ENCODE peak calls at places on chromosome 15, in eight cellular contexts. One of them, this sample, is unnamed.

GRCh38 chr15:98421419-98422085 is 226.8 kb upstream of the IGF1R start:
- DNase-seq in WERI-Rb-1: peak
- DNase-seq in mucosa of descending colon: no peak
- DNase-seq in transverse colon: peak
- DNase-seq in Jurkat, Clone E6-1: peak
- DNase-seq in heart right ventricle: peak
- DNase-seq in sigmoid colon: peak
- DNase-seq in right atrium auricular region: peak
- DNase-seq in this sample: peak

GRCh38 chr15:82580713-82581112 is 40.5 kb upstream of the RPS17 start:
- DNase-seq in WERI-Rb-1: no peak
- DNase-seq in mucosa of descending colon: no peak
- DNase-seq in transverse colon: no peak
- DNase-seq in Jurkat, Clone E6-1: no peak
- DNase-seq in heart right ventricle: no peak
- DNase-seq in sigmoid colon: no peak
- DNase-seq in right atrium auricular region: no peak
- DNase-seq in this sample: no peak

GRCh38 chr15:57485869-57486268 is 105.8 kb upstream of the MYZAP start:
- DNase-seq in WERI-Rb-1: no peak
- DNase-seq in mucosa of descending colon: no peak
- DNase-seq in transverse colon: no peak
- DNase-seq in Jurkat, Clone E6-1: no peak
- DNase-seq in heart right ventricle: no peak
- DNase-seq in sigmoid colon: no peak
- DNase-seq in right atrium auricular region: no peak
- DNase-seq in this sample: no peak

GRCh38 chr15:34795267-34796081 is at the start of gene ACTC1:
- DNase-seq in WERI-Rb-1: peak
- DNase-seq in mucosa of descending colon: peak
- DNase-seq in transverse colon: no peak
- DNase-seq in Jurkat, Clone E6-1: no peak
- DNase-seq in heart right ventricle: peak
- DNase-seq in sigmoid colon: peak
- DNase-seq in right atrium auricular region: peak
- DNase-seq in this sample: no peak

GRCh38 chr15:36632196-36632595 is 52.8 kb downstream of the CDIN1 start:
- DNase-seq in WERI-Rb-1: peak
- DNase-seq in mucosa of descending colon: no peak
- DNase-seq in transverse colon: no peak
- DNase-seq in Jurkat, Clone E6-1: no peak
- DNase-seq in heart right ventricle: no peak
- DNase-seq in sigmoid colon: no peak
- DNase-seq in right atrium auricular region: no peak
- DNase-seq in this sample: no peak

GRCh38 chr15:85488997-85489396 is 108.6 kb downstream of the AKAP13 start:
- DNase-seq in WERI-Rb-1: no peak
- DNase-seq in mucosa of descending colon: no peak
- DNase-seq in transverse colon: no peak
- DNase-seq in Jurkat, Clone E6-1: no peak
- DNase-seq in heart right ventricle: no peak
- DNase-seq in sigmoid colon: no peak
- DNase-seq in right atrium auricular region: no peak
- DNase-seq in this sample: no peak

GRCh38 chr15:73583568-73583967 is 49.6 kb downstream of the NPTN start:
- DNase-seq in WERI-Rb-1: no peak
- DNase-seq in mucosa of descending colon: no peak
- DNase-seq in transverse colon: no peak
- DNase-seq in Jurkat, Clone E6-1: no peak
- DNase-seq in heart right ventricle: no peak
- DNase-seq in sigmoid colon: no peak
- DNase-seq in right atrium auricular region: no peak
- DNase-seq in this sample: no peak

GRCh38 chr15:63501256-63502089 is 2.9 kb upstream of the USP3 start:
- DNase-seq in WERI-Rb-1: no peak
- DNase-seq in mucosa of descending colon: peak
- DNase-seq in transverse colon: peak
- DNase-seq in Jurkat, Clone E6-1: no peak
- DNase-seq in heart right ventricle: peak
- DNase-seq in sigmoid colon: peak
- DNase-seq in right atrium auricular region: peak
- DNase-seq in this sample: no peak

GRCh38 chr15:49832421-49832980 is 211.7 kb downstream of the DTWD1 start:
- DNase-seq in WERI-Rb-1: peak
- DNase-seq in mucosa of descending colon: peak
- DNase-seq in transverse colon: peak
- DNase-seq in Jurkat, Clone E6-1: peak
- DNase-seq in heart right ventricle: no peak
- DNase-seq in sigmoid colon: no peak
- DNase-seq in right atrium auricular region: no peak
- DNase-seq in this sample: peak

GRCh38 chr15:38509152-38509551 is 55.2 kb downstream of the FAM98B start:
- DNase-seq in WERI-Rb-1: no peak
- DNase-seq in mucosa of descending colon: no peak
- DNase-seq in transverse colon: no peak
- DNase-seq in Jurkat, Clone E6-1: no peak
- DNase-seq in heart right ventricle: no peak
- DNase-seq in sigmoid colon: no peak
- DNase-seq in right atrium auricular region: no peak
- DNase-seq in this sample: no peak

GRCh38 chr15:39596358-39597051 is 15.6 kb downstream of the THBS1 start:
- DNase-seq in WERI-Rb-1: no peak
- DNase-seq in mucosa of descending colon: no peak
- DNase-seq in transverse colon: no peak
- DNase-seq in Jurkat, Clone E6-1: no peak
- DNase-seq in heart right ventricle: no peak
- DNase-seq in sigmoid colon: no peak
- DNase-seq in right atrium auricular region: no peak
- DNase-seq in this sample: no peak

GRCh38 chr15:75653347-75653913 is 5.7 kb downstream of the SNX33 start:
- DNase-seq in WERI-Rb-1: no peak
- DNase-seq in mucosa of descending colon: no peak
- DNase-seq in transverse colon: no peak
- DNase-seq in Jurkat, Clone E6-1: no peak
- DNase-seq in heart right ventricle: no peak
- DNase-seq in sigmoid colon: peak
- DNase-seq in right atrium auricular region: no peak
- DNase-seq in this sample: no peak

GRCh38 chr15:75650908-75651809 is 3.4 kb downstream of the SNX33 start:
- DNase-seq in WERI-Rb-1: no peak
- DNase-seq in mucosa of descending colon: no peak
- DNase-seq in transverse colon: peak
- DNase-seq in Jurkat, Clone E6-1: no peak
- DNase-seq in heart right ventricle: peak
- DNase-seq in sigmoid colon: peak
- DNase-seq in right atrium auricular region: no peak
- DNase-seq in this sample: no peak

GRCh38 chr15:75654201-75654907 is 6.6 kb downstream of the SNX33 start:
- DNase-seq in WERI-Rb-1: no peak
- DNase-seq in mucosa of descending colon: no peak
- DNase-seq in transverse colon: no peak
- DNase-seq in Jurkat, Clone E6-1: no peak
- DNase-seq in heart right ventricle: no peak
- DNase-seq in sigmoid colon: no peak
- DNase-seq in right atrium auricular region: no peak
- DNase-seq in this sample: no peak

GRCh38 chr15:75649848-75650247 is 2.1 kb downstream of the SNX33 start:
- DNase-seq in WERI-Rb-1: no peak
- DNase-seq in mucosa of descending colon: no peak
- DNase-seq in transverse colon: no peak
- DNase-seq in Jurkat, Clone E6-1: no peak
- DNase-seq in heart right ventricle: no peak
- DNase-seq in sigmoid colon: peak
- DNase-seq in right atrium auricular region: no peak
- DNase-seq in this sample: no peak

DNA sequence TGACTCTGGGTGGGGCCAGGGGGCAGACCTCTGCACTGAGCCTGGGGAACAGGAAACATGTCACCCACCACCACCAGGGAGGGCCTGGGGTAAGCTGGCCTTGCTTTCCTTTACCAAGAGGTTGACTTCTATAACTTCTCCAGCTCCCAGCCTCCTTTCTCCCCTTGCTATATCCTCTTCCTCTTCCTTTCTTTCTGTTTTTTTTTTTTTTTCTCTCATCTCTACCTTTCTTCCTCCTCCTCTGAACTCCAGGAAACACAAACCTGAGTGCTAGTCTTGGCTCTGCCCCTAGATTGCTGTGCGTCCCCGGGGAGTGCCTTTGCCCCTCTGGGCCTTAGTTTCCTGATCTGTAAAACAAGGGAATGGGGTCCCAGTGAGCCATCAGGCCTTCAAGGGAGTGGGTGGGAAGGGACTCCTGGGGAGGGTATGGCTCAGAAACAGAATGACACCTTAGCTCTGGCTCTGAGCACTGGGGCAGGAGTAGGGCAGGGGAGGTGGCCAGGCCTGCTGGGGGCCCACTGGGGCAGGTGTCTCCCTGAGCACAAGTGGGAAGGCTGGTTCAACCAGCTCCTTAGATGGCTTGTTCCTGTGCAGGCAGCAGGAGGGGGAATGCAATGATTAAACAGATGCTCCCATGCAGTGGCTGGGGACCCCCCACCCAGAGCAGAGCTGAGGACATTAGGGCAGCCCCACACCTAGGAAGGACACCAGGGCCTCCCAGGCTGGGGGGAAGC is 4.3 kb downstream of the SNX33 start:
- DNase-seq in WERI-Rb-1: no peak
- DNase-seq in mucosa of descending colon: no peak
- DNase-seq in transverse colon: no peak
- DNase-seq in Jurkat, Clone E6-1: no peak
- DNase-seq in heart right ventricle: no peak
- DNase-seq in sigmoid colon: no peak
- DNase-seq in right atrium auricular region: no peak
- DNase-seq in this sample: peak
- H3K4me3 ChIP-seq in WERI-Rb-1: no peak
- H3K4me3 ChIP-seq in mucosa of descending colon: no peak
- H3K4me3 ChIP-seq in transverse colon: peak
- H3K4me3 ChIP-seq in Jurkat, Clone E6-1: no peak
- H3K4me3 ChIP-seq in heart right ventricle: peak
- H3K4me3 ChIP-seq in sigmoid colon: peak
- H3K4me3 ChIP-seq in right atrium auricular region: peak
- H3K4me3 ChIP-seq in this sample: no peak

GRCh38 chr15:100972975-100973350 is 53.8 kb downstream of the LRRK1 start:
- DNase-seq in WERI-Rb-1: no peak
- DNase-seq in mucosa of descending colon: no peak
- DNase-seq in transverse colon: no peak
- DNase-seq in Jurkat, Clone E6-1: no peak
- DNase-seq in heart right ventricle: no peak
- DNase-seq in sigmoid colon: no peak
- DNase-seq in right atrium auricular region: no peak
- DNase-seq in this sample: no peak

GRCh38 chr15:100968043-100968966 is 49.1 kb downstream of the LRRK1 start:
- DNase-seq in WERI-Rb-1: no peak
- DNase-seq in mucosa of descending colon: no peak
- DNase-seq in transverse colon: no peak
- DNase-seq in Jurkat, Clone E6-1: no peak
- DNase-seq in heart right ventricle: no peak
- DNase-seq in sigmoid colon: no peak
- DNase-seq in right atrium auricular region: no peak
- DNase-seq in this sample: no peak

GRCh38 chr15:100975043-100975442 is 55.9 kb downstream of the LRRK1 start:
- DNase-seq in WERI-Rb-1: no peak
- DNase-seq in mucosa of descending colon: no peak
- DNase-seq in transverse colon: no peak
- DNase-seq in Jurkat, Clone E6-1: no peak
- DNase-seq in heart right ventricle: no peak
- DNase-seq in sigmoid colon: no peak
- DNase-seq in right atrium auricular region: no peak
- DNase-seq in this sample: no peak

GRCh38 chr15:100973351-100974034 is 54.3 kb downstream of the LRRK1 start:
- DNase-seq in WERI-Rb-1: no peak
- DNase-seq in mucosa of descending colon: no peak
- DNase-seq in transverse colon: no peak
- DNase-seq in Jurkat, Clone E6-1: no peak
- DNase-seq in heart right ventricle: no peak
- DNase-seq in sigmoid colon: no peak
- DNase-seq in right atrium auricular region: no peak
- DNase-seq in this sample: no peak
- H3K4me3 ChIP-seq in WERI-Rb-1: no peak
- H3K4me3 ChIP-seq in mucosa of descending colon: no peak
- H3K4me3 ChIP-seq in transverse colon: no peak
- H3K4me3 ChIP-seq in Jurkat, Clone E6-1: no peak
- H3K4me3 ChIP-seq in heart right ventricle: peak
- H3K4me3 ChIP-seq in sigmoid colon: peak
- H3K4me3 ChIP-seq in right atrium auricular region: no peak
- H3K4me3 ChIP-seq in this sample: no peak

DNA sequence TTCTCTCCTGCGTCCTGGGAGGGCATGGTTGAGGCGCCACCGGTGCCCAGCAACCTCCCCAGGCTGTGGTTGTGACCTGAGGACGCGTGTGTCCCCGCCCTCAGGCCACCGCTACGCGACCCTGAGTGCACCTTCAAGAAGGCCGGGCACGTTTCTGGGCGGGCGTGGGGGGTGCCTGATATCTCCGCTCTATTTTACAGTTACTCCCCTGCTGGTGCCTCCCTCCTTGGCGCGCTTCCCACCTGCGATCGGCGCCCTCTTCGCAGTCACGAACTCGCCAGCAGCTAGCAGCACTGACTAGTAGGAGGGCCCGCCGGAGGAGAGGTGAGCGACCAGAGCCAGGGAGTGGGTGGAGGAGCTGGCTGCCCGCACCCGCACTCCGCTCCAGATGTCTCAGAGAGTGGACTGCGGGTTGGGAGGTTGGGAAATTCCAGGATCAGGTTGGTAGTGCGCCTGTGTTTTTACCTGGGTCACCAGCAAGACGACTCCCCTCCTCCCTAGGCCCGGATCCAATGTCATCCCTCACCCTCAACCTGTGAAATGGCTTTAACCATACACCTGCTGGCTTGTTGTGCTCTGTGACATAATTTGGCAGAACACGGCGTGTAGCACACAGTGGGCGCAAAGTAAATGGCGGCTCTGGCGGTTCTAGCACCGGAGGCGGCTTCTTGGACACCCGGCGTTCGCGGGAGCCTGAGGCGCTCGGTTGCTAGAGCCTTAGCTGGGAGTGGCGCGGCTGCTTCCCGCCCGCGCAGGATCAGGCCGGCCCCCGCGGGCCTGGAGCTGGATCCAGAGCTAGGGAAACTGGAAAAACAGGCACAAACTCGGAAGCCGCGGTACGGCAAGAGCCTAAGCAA is 43.4 kb upstream of the POLG start:
- DNase-seq in WERI-Rb-1: peak
- DNase-seq in mucosa of descending colon: no peak
- DNase-seq in transverse colon: no peak
- DNase-seq in Jurkat, Clone E6-1: no peak
- DNase-seq in heart right ventricle: no peak
- DNase-seq in sigmoid colon: no peak
- DNase-seq in right atrium auricular region: no peak
- DNase-seq in this sample: no peak
- H3K4me3 ChIP-seq in WERI-Rb-1: no peak
- H3K4me3 ChIP-seq in mucosa of descending colon: no peak
- H3K4me3 ChIP-seq in transverse colon: no peak
- H3K4me3 ChIP-seq in Jurkat, Clone E6-1: no peak
- H3K4me3 ChIP-seq in heart right ventricle: peak
- H3K4me3 ChIP-seq in sigmoid colon: peak
- H3K4me3 ChIP-seq in right atrium auricular region: peak
- H3K4me3 ChIP-seq in this sample: no peak

DNA sequence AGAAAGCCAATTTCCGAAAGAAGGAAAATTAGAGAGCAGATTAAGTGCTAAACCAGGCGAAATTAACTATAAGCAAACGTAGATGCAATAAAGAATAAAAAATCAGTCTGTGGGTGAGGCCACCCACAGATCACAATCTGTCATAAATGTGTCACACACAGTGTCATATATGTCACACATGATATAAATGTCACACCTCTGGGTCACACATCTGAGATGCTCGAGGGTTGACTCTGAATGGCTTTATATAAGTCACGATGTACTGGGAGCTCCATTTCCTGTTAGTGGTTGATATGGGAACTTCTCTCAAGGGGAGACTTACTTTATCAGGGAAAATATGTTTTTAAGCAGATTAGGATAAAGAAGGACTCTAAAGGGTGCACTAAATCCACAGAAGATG is 84.0 kb upstream of the MEF2A start:
- DNase-seq in WERI-Rb-1: no peak
- DNase-seq in mucosa of descending colon: no peak
- DNase-seq in transverse colon: no peak
- DNase-seq in Jurkat, Clone E6-1: no peak
- DNase-seq in heart right ventricle: no peak
- DNase-seq in sigmoid colon: no peak
- DNase-seq in right atrium auricular region: no peak
- DNase-seq in this sample: no peak
- H3K4me3 ChIP-seq in WERI-Rb-1: no peak
- H3K4me3 ChIP-seq in mucosa of descending colon: no peak
- H3K4me3 ChIP-seq in transverse colon: no peak
- H3K4me3 ChIP-seq in Jurkat, Clone E6-1: no peak
- H3K4me3 ChIP-seq in heart right ventricle: no peak
- H3K4me3 ChIP-seq in sigmoid colon: no peak
- H3K4me3 ChIP-seq in right atrium auricular region: no peak
- H3K4me3 ChIP-seq in this sample: no peak